ENCODE peak calls at places on chromosomes 4 and X, in seven cellular contexts. X is colonic mucosa, P is AG04450, D is IMR-90, U is brain microvascular endothelial cell, O is A549, K is ovary. F is an unnamed sample.

GRCh38 chrX:39850630-39851152 is 247.1 kb downstream of the BCOR start:
- DNase-seq in U (peak), X (no peak), D (peak), K (no peak), P (peak), O (no peak), F (no peak)

GRCh38 chr4:94305468-94306225 is 37.0 kb downstream of the HPGDS start:
- DNase-seq in X (no peak), K (no peak), O (no peak), P (no peak), U (no peak), D (peak), F (no peak)

GRCh38 chrX:84469226-84469625 is 33.0 kb downstream of the HDX start:
- DNase-seq in X (no peak), U (peak), O (no peak), P (no peak), D (peak), K (no peak), F (no peak)

GRCh38 chr4:38980903-38981676 is 51.1 kb downstream of the TMEM156 start:
- DNase-seq in D (peak), K (no peak), X (no peak), U (peak), O (no peak), P (peak), F (no peak)

GRCh38 chr4:106421441-106422296 is 53.1 kb upstream of the GIMD1 start:
- DNase-seq in U (no peak), D (peak), K (no peak), P (no peak), X (no peak), O (no peak), F (peak)

GRCh38 chr4:163331629-163332360 is 601 bp downstream of the NPY1R start:
- DNase-seq in D (no peak), X (no peak), P (no peak), U (no peak), O (peak), K (peak), F (peak)

GRCh38 chrX:85309717-85310116 is 65.9 kb downstream of the ZNF711 start:
- DNase-seq in D (no peak), X (no peak), K (no peak), U (no peak), P (no peak), O (no peak), F (no peak)

GRCh38 chrX:16643160-16643559 is 6.8 kb upstream of the S100G start:
- DNase-seq in X (no peak), P (no peak), O (no peak), U (peak), D (peak), K (no peak), F (peak)

GRCh38 chrX:25028726-25029125 is 13.0 kb upstream of the ARX start:
- DNase-seq in K (no peak), O (no peak), P (no peak), U (peak), X (no peak), D (peak), F (peak)

GRCh38 chr4:673349-674091 is 556 bp downstream of the ATP5ME start:
- DNase-seq in O (no peak), D (no peak), U (peak), K (no peak), X (peak), P (no peak), F (no peak)

GRCh38 chrX:37825225-37825842 is 22.0 kb downstream of the DYNLT3 start:
- DNase-seq in X (peak), P (no peak), K (no peak), O (peak), D (peak), U (peak), F (peak)

GRCh38 chrX:129748265-129748664 is 9.5 kb downstream of the XPNPEP2 start:
- DNase-seq in D (peak), P (no peak), O (no peak), K (no peak), X (no peak), U (no peak), F (no peak)

GRCh38 chr4:83905952-83906351 is 370.0 kb downstream of the GPAT3 start:
- DNase-seq in P (no peak), U (no peak), K (no peak), X (no peak), D (no peak), O (no peak), F (no peak)

GRCh38 chr4:9971711-9972110 is 49.6 kb downstream of the SLC2A9 start:
- DNase-seq in O (no peak), X (no peak), P (no peak), K (no peak), D (no peak), U (no peak), F (no peak)

GRCh38 chrX:40646489-40647306 is 663 bp downstream of the CXorf38 start:
- DNase-seq in D (peak), X (peak), P (no peak), K (peak), O (peak), U (peak), F (peak)

GRCh38 chrX:46876901-46877300 is 35.3 kb upstream of the JADE3 start:
- DNase-seq in X (no peak), K (no peak), D (no peak), O (no peak), U (no peak), P (no peak), F (no peak)

GRCh38 chr4:182179105-182179504 is 64.1 kb upstream of the TENM3 start:
- DNase-seq in X (no peak), O (no peak), K (no peak), D (peak), U (peak), P (peak), F (peak)

GRCh38 chrX:10415704-10416001 is 204.7 kb downstream of the MID1 start:
- DNase-seq in X (no peak), K (no peak), P (peak), O (no peak), U (peak), D (peak), F (no peak)

GRCh38 chrX:131746491-131746968 is 202.7 kb downstream of the OR13H1 start:
- DNase-seq in P (no peak), X (peak), O (peak), D (peak), K (peak), U (peak), F (no peak)

GRCh38 chrX:19990225-19990518 is 689 bp downstream of the BCLAF3 start:
- DNase-seq in X (peak), D (no peak), P (no peak), U (no peak), O (peak), K (no peak), F (peak)

GRCh38 chrX:16712116-16712824 is at the start of gene CTPS2:
- DNase-seq in X (peak), O (peak), P (no peak), D (peak), U (peak), K (peak), F (peak)

GRCh38 chr4:69056921-69057562 is 39.2 kb upstream of the UGT2B7 start:
- DNase-seq in X (no peak), P (no peak), D (peak), U (no peak), O (no peak), K (no peak), F (no peak)

GRCh38 chr4:81504685-81505598 is 33.2 kb upstream of the RASGEF1B start:
- DNase-seq in P (no peak), K (no peak), U (no peak), O (no peak), X (peak), D (no peak), F (no peak)

GRCh38 chr4:8644966-8645752 is 52.6 kb downstream of the CPZ start:
- DNase-seq in X (no peak), P (no peak), O (no peak), K (peak), D (no peak), U (no peak), F (no peak)

GRCh38 chr4:138428611-138429010 is 186.5 kb upstream of the SLC7A11 start:
- DNase-seq in D (no peak), P (no peak), O (no peak), K (no peak), U (no peak), X (no peak), F (no peak)

GRCh38 chr4:80138556-80139538 is 58.5 kb upstream of the PRDM8 start:
- DNase-seq in K (no peak), U (peak), D (peak), O (no peak), P (no peak), X (no peak), F (no peak)

GRCh38 chr4:40719008-40719623 is 30.6 kb upstream of the NSUN7 start:
- DNase-seq in U (peak), P (no peak), K (no peak), O (peak), X (peak), D (peak), F (peak)

GRCh38 chrX:13085533-13085932 is 41.1 kb upstream of the FAM9C start:
- DNase-seq in U (no peak), K (no peak), O (no peak), D (no peak), P (no peak), X (no peak), F (no peak)

GRCh38 chr4:84905646-84906045 is 60.8 kb downstream of the WDFY3 start:
- DNase-seq in K (no peak), O (no peak), P (no peak), U (no peak), D (no peak), X (no peak), F (no peak)

GRCh38 chr4:26197018-26197779 is 123.6 kb upstream of the RBPJ start:
- DNase-seq in D (peak), P (peak), U (peak), O (peak), K (no peak), X (no peak), F (peak)

GRCh38 chr4:175807596-175807995 is 4.5 kb downstream of the GPM6A start:
- DNase-seq in K (no peak), D (no peak), X (no peak), O (no peak), U (no peak), P (no peak), F (no peak)

GRCh38 chr4:3671571-3672464 is 94.4 kb upstream of the ADRA2C start:
- DNase-seq in D (peak), O (peak), P (no peak), U (no peak), K (no peak), X (no peak), F (no peak)

GRCh38 chr4:38069271-38069760 is 109.1 kb downstream of the PTTG2 start:
- DNase-seq in X (peak), D (peak), K (peak), P (peak), U (no peak), O (peak), F (peak)

GRCh38 chr4:7890635-7891393 is 48.8 kb downstream of the AFAP1 start:
- DNase-seq in P (no peak), K (no peak), U (no peak), D (peak), O (no peak), X (no peak), F (peak)

GRCh38 chrX:13087322-13088154 is 43.1 kb upstream of the FAM9C start:
- DNase-seq in D (peak), P (no peak), O (no peak), U (peak), X (no peak), K (no peak), F (peak)

GRCh38 chr4:81600511-81601269 is 129.0 kb upstream of the RASGEF1B start:
- DNase-seq in X (no peak), O (no peak), K (peak), P (no peak), D (no peak), U (no peak), F (no peak)

GRCh38 chr4:142408003-142408441 is 438.1 kb downstream of the INPP4B start:
- DNase-seq in U (peak), D (no peak), O (peak), K (no peak), X (no peak), P (no peak), F (peak)

GRCh38 chrX:65196758-65197371 is 220.6 kb upstream of the ZC4H2 start:
- DNase-seq in X (peak), U (no peak), K (no peak), O (peak), D (no peak), P (no peak), F (no peak)

GRCh38 chrX:44913656-44914531 is 40.9 kb downstream of the KDM6A start:
- DNase-seq in O (no peak), P (no peak), K (no peak), U (no peak), D (no peak), X (no peak), F (no peak)

GRCh38 chrX:44918722-44919121 is 45.7 kb downstream of the KDM6A start:
- DNase-seq in O (no peak), X (no peak), P (no peak), K (no peak), U (no peak), D (no peak), F (no peak)

GRCh38 chrX:44908838-44909237 is 35.9 kb downstream of the KDM6A start:
- DNase-seq in O (no peak), K (no peak), X (no peak), D (no peak), P (no peak), U (no peak), F (no peak)

GRCh38 chrX:44915361-44915868 is 42.4 kb downstream of the KDM6A start:
- DNase-seq in O (no peak), D (peak), K (no peak), U (no peak), X (no peak), P (no peak), F (no peak)

GRCh38 chrX:44914532-44915198 is 41.7 kb downstream of the KDM6A start:
- DNase-seq in O (no peak), U (peak), P (no peak), K (no peak), D (peak), X (no peak), F (no peak)
- H3K27ac ChIP-seq in O (peak), U (peak), P (peak), K (no peak), D (no peak), X (no peak), F (no peak)

DNA sequence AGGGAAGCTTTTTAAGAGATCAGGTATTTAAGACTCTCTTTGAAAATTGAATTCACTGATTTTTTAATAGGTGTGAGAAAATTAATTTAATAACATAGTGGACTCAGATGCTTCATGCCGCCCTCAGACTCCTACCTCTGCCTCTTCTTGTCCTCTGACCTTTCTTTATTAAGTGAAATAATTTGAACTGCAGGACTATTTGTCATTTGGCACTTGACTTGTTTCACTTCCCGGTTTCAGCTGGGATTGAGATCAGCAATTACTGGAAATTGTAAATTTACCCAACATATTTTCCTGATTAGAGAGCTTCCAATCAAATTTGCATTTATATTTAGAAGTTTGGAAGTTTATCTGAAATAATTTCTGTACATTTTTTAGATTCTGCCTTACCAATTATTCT is 116.8 kb downstream of the CBR4 start:
- DNase-seq in X (no peak), O (no peak), K (no peak), D (no peak), P (no peak), U (no peak), F (no peak)
- H3K27ac ChIP-seq in X (no peak), O (no peak), K (no peak), D (no peak), P (no peak), U (no peak), F (no peak)

GRCh38 chrX:50700921-50701320 is 113.1 kb downstream of the SHROOM4 start:
- DNase-seq in U (no peak), X (no peak), K (no peak), P (no peak), D (no peak), O (no peak), F (no peak)

GRCh38 chrX:50697691-50698090 is 116.3 kb downstream of the SHROOM4 start:
- DNase-seq in U (peak), X (no peak), K (no peak), P (peak), O (no peak), D (peak), F (peak)

GRCh38 chrX:50704360-50704759 is 109.6 kb downstream of the SHROOM4 start:
- DNase-seq in U (no peak), P (no peak), X (no peak), O (no peak), K (no peak), D (peak), F (no peak)

DNA sequence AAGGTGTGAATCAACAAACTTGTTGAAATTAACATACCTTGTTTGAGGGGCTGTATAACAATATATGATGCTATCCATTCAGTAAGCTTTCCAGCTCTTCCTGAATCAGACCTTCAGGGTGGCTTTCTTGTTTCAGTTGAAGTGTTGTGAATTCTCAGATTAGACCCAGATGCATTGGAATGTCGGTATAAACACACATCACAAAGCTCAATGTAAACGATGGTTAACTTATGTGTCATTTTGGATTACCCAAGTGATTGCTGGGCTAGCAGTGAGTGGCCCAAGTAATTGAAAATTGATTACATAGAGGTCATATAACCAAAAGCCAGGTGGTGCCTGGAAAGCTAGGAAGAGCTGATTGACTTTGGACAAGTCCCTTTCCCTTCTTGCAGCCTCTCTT is 115.0 kb downstream of the SHROOM4 start:
- DNase-seq in D (peak), O (no peak), P (peak), U (no peak), X (no peak), K (no peak), F (no peak)
- H3K27ac ChIP-seq in D (no peak), O (no peak), P (no peak), U (no peak), X (no peak), K (no peak), F (no peak)

GRCh38 chr4:119044919-119045318 is 90.7 kb upstream of the MYOZ2 start:
- DNase-seq in P (no peak), O (no peak), U (no peak), D (no peak), X (no peak), K (no peak), F (no peak)
- H3K27ac ChIP-seq in P (no peak), O (peak), U (no peak), D (no peak), X (no peak), K (no peak), F (no peak)

GRCh38 chrX:8233091-8233490 is 62.0 kb upstream of the VCX2 start:
- DNase-seq in K (no peak), D (no peak), P (no peak), O (no peak), U (peak), X (no peak), F (no peak)
- H3K27ac ChIP-seq in K (no peak), D (no peak), P (no peak), O (no peak), U (no peak), X (no peak), F (no peak)

GRCh38 chr4:114264877-114265291 is 285.4 kb upstream of the ARSJ start:
- DNase-seq in O (no peak), X (no peak), P (no peak), U (no peak), D (peak), K (no peak), F (peak)
- H3K27ac ChIP-seq in O (no peak), X (no peak), P (no peak), U (peak), D (no peak), K (no peak), F (no peak)

GRCh38 chrX:1535241-1536041 is 1.5 kb downstream of the P2RY8 start:
- DNase-seq in O (no peak), X (peak), P (no peak), D (no peak), K (peak), U (no peak), F (no peak)
- H3K27ac ChIP-seq in O (no peak), X (peak), P (no peak), D (no peak), K (peak), U (no peak), F (no peak)

F was measured in RWPE1.